ENCODE peak calls at places on chromosomes 12 and 14, in five cellular contexts. Y, X, K, U and L are unnamed samples.

GRCh38 chr12:25322918-25323773 is 72.4 kb upstream of the KRAS start:
- DNase-seq in K (no peak), X (no peak), U (no peak), Y (peak; percentile 10), L (no peak)

GRCh38 chr14:90521930-90522483 is 125.2 kb downstream of the CALM1 start:
- DNase-seq in K (no peak), U (no peak), X (no peak), Y (no peak), L (no peak)

GRCh38 chr14:79629372-79629771 is 581.9 kb downstream of the DIO2 start:
- DNase-seq in Y (no peak), U (peak; percentile 9), K (no peak), X (peak; percentile 97), L (no peak)

GRCh38 chr14:65170768-65171251 is 68.5 kb upstream of the MAX start:
- DNase-seq in K (no peak), Y (peak; percentile 31), X (peak; percentile 70), U (peak; percentile 44), L (peak; percentile 34)

GRCh38 chr12:25775968-25776367 is 182.5 kb upstream of the RASSF8 start:
- DNase-seq in U (no peak), Y (peak; percentile 45), X (peak; percentile 22), K (no peak), L (no peak)

GRCh38 chr14:36429692-36430091 is 90.3 kb downstream of the NKX2-1 start:
- DNase-seq in Y (no peak), U (no peak), X (no peak), K (no peak), L (no peak)

GRCh38 chr12:124381454-124382207 is 86.7 kb downstream of the RFLNA start:
- DNase-seq in K (no peak), Y (no peak), U (no peak), X (peak; percentile 46), L (no peak)

GRCh38 chr12:55932546-55932919 is 1.6 kb downstream of the DGKA start:
- DNase-seq in Y (no peak), K (no peak), U (no peak), X (no peak), L (no peak)

GRCh38 chr14:23481362-23481970 is 12.0 kb downstream of the NGDN start:
- DNase-seq in Y (no peak), U (peak; percentile 36), K (no peak), X (peak; percentile 15), L (peak; percentile 16)

GRCh38 chr12:130031571-130032189 is 127.9 kb upstream of the TMEM132D start:
- DNase-seq in U (peak; percentile 78), Y (no peak), K (no peak), X (peak; percentile 2), L (peak; percentile 47)

GRCh38 chr14:69652942-69653680 is 41.7 kb downstream of the SUSD6 start:
- DNase-seq in U (no peak), X (no peak), Y (no peak), K (peak; percentile 47), L (no peak)

GRCh38 chr14:78022059-78022458 is 148.1 kb upstream of the NRXN3 start:
- DNase-seq in U (peak; percentile 68), K (peak; percentile 68), X (peak; percentile 44), Y (peak; percentile 3), L (peak; percentile 23)

GRCh38 chr12:24738436-24738835 is 210.5 kb downstream of the BCAT1 start:
- DNase-seq in K (no peak), X (no peak), Y (no peak), U (no peak), L (no peak)

GRCh38 chr12:40971911-40972310 is 216.2 kb upstream of the PDZRN4 start:
- DNase-seq in U (no peak), Y (no peak), K (no peak), X (no peak), L (no peak)

GRCh38 chr12:1690578-1691122 is at the start of gene ADIPOR2:
- DNase-seq in K (peak; percentile 92), U (peak; percentile 100), X (peak; percentile 90), Y (peak; percentile 91), L (peak; percentile 90)

GRCh38 chr14:80981156-80981555 is 25.7 kb downstream of the TSHR start:
- DNase-seq in Y (no peak), U (no peak), K (no peak), X (no peak), L (no peak)

GRCh38 chr14:87196436-87196835 is 796.5 kb downstream of the GALC start:
- DNase-seq in K (no peak), X (peak; percentile 2), U (no peak), Y (peak; percentile 16), L (no peak)

GRCh38 chr14:65780566-65780965 is 368.0 kb downstream of the FUT8 start:
- DNase-seq in U (no peak), K (no peak), Y (no peak), X (no peak), L (no peak)

GRCh38 chr14:75981426-75981825 is 369 bp downstream of the TGFB3 start:
- DNase-seq in K (no peak), U (peak; percentile 6), Y (no peak), X (no peak), L (no peak)

GRCh38 chr12:40522837-40523236 is 169.4 kb upstream of the CNTN1 start:
- DNase-seq in U (no peak), K (no peak), X (no peak), Y (no peak), L (no peak)

GRCh38 chr14:98932436-98933325 is 339.3 kb downstream of the BCL11B start:
- DNase-seq in X (no peak), K (no peak), U (no peak), Y (no peak), L (no peak)

GRCh38 chr12:105567061-105567460 is 236.6 kb downstream of the C12orf75 start:
- DNase-seq in X (peak; percentile 57), Y (no peak), U (no peak), K (no peak), L (no peak)

GRCh38 chr14:59069455-59069854 is 119.0 kb upstream of the DAAM1 start:
- DNase-seq in Y (no peak), U (no peak), K (no peak), X (no peak), L (no peak)

GRCh38 chr14:71632440-71632946 is 299.7 kb upstream of the RGS6 start:
- DNase-seq in X (no peak), K (no peak), U (no peak), Y (no peak), L (no peak)

GRCh38 chr14:59344711-59345455 is 120.3 kb downstream of the GPR135 start:
- DNase-seq in K (no peak), U (no peak), X (no peak), Y (no peak), L (no peak)

GRCh38 chr12:122168492-122168891 is 5.5 kb downstream of the IL31 start:
- DNase-seq in X (no peak), Y (no peak), K (no peak), U (no peak), L (no peak)

GRCh38 chr12:52612431-52613290 is 5.7 kb downstream of the KRT73 start:
- DNase-seq in K (no peak), X (no peak), U (no peak), Y (no peak), L (no peak)

GRCh38 chr12:58695263-58695662 is 225.0 kb downstream of the LRIG3 start:
- DNase-seq in K (no peak), Y (no peak), X (no peak), U (no peak), L (no peak)

GRCh38 chr14:79856357-79856756 is 354.9 kb downstream of the DIO2 start:
- DNase-seq in Y (no peak), K (no peak), X (no peak), U (no peak), L (no peak)

GRCh38 chr12:130009961-130010360 is 106.1 kb upstream of the TMEM132D start:
- DNase-seq in K (no peak), X (no peak), U (no peak), Y (no peak), L (no peak)

GRCh38 chr14:99389171-99389826 is 91.4 kb downstream of the SETD3 start:
- DNase-seq in K (no peak), X (peak; percentile 7), Y (no peak), U (peak; percentile 67), L (no peak)

GRCh38 chr14:81423504-81423903 is 23.4 kb upstream of the STON2 start:
- DNase-seq in U (no peak), K (peak; percentile 81), X (no peak), Y (no peak), L (no peak)

GRCh38 chr14:105487449-105487985 is 831 bp downstream of the CRIP1 start:
- DNase-seq in Y (no peak), X (no peak), K (no peak), U (no peak), L (no peak)

GRCh38 chr12:3097186-3097804 is 20.1 kb downstream of the TSPAN9 start:
- DNase-seq in Y (no peak), K (no peak), U (no peak), X (peak; percentile 47), L (no peak)